ENCODE peak calls at places on chromosomes 7 and 10, in six cellular contexts. Y is sigmoid colon, G is hepatocyte, K is lung, N is BJ, E is GM12864. P is an unnamed sample.

GRCh38 chr10:17257466-17258321 is 29.7 kb downstream of the VIM start:
- DNase-seq in G (peak), Y (no peak), K (peak), N (no peak), E (peak), P (peak)

GRCh38 chr7:150406565-150407421 is 27.7 kb downstream of the ZNF775 start:
- DNase-seq in Y (peak), K (no peak), E (peak), N (no peak), G (peak), P (no peak)

GRCh38 chr7:144812379-144813283 is 23.2 kb downstream of the TPK1 start:
- DNase-seq in Y (no peak), N (no peak), G (no peak), E (no peak), K (no peak), P (no peak)

GRCh38 chr7:6453737-6454136 is 6.0 kb upstream of the DAGLB start:
- DNase-seq in K (no peak), E (no peak), N (peak), Y (peak), G (peak), P (no peak)

GRCh38 chr7:88337556-88337955 is 30.9 kb upstream of the STEAP4 start:
- DNase-seq in G (no peak), N (no peak), Y (no peak), E (no peak), K (no peak), P (no peak)

GRCh38 chr7:41809487-41810257 is 106.8 kb upstream of the INHBA start:
- DNase-seq in N (no peak), Y (no peak), K (no peak), E (no peak), G (no peak), P (peak)

GRCh38 chr7:119935418-119936025 is 337.5 kb upstream of the KCND2 start:
- DNase-seq in G (peak), Y (no peak), K (no peak), E (peak), N (no peak), P (peak)

GRCh38 chr7:135719688-135720087 is 8.3 kb downstream of the SLC13A4 start:
- DNase-seq in N (no peak), E (no peak), G (no peak), K (no peak), Y (no peak), P (no peak)

GRCh38 chr10:124612611-124613498 is 131.3 kb downstream of the FAM53B start:
- DNase-seq in Y (no peak), G (no peak), N (no peak), K (no peak), E (no peak), P (no peak)

GRCh38 chr10:22712959-22713852 is 1.2 kb downstream of the PIP4K2A start:
- DNase-seq in Y (no peak), G (peak), K (no peak), E (no peak), N (no peak), P (no peak)

GRCh38 chr10:43573250-43574034 is 974 bp downstream of the ZNF239 start:
- DNase-seq in K (no peak), G (no peak), N (no peak), Y (no peak), E (no peak), P (no peak)

GRCh38 chr10:6171891-6172354 is 30.8 kb upstream of the PFKFB3 start:
- DNase-seq in Y (peak), E (no peak), G (no peak), N (peak), K (peak), P (peak)

GRCh38 chr7:157690833-157691382 is 354.1 kb downstream of the DNAJB6 start:
- DNase-seq in E (no peak), G (no peak), Y (peak), K (no peak), N (peak), P (peak)

GRCh38 chr7:156220078-156220605 is 407.9 kb upstream of the SHH start:
- DNase-seq in K (no peak), Y (no peak), G (no peak), E (no peak), N (no peak), P (no peak)

GRCh38 chr10:88156341-88156740 is 292.9 kb downstream of the PTEN start:
- DNase-seq in G (no peak), K (no peak), Y (no peak), N (peak), E (no peak), P (no peak)

GRCh38 chr7:106774768-106775551 is 90.1 kb upstream of the PIK3CG start:
- DNase-seq in G (no peak), N (no peak), E (no peak), K (peak), Y (no peak), P (no peak)

GRCh38 chr7:44220046-44220720 is 19.4 kb downstream of the YKT6 start:
- DNase-seq in E (no peak), N (no peak), Y (peak), K (no peak), G (no peak), P (no peak)

GRCh38 chr7:52260046-52260665 is 775.3 kb upstream of the POM121L12 start:
- DNase-seq in Y (no peak), K (no peak), N (no peak), E (no peak), G (peak), P (no peak)

GRCh38 chr7:112414855-112415490 is 35.3 kb upstream of the IFRD1 start:
- DNase-seq in K (no peak), Y (no peak), E (no peak), G (peak), N (no peak), P (no peak)

GRCh38 chr7:47577351-47577919 is 4.5 kb downstream of the TNS3 start:
- DNase-seq in N (no peak), E (no peak), Y (no peak), K (no peak), G (no peak), P (no peak)

GRCh38 chr7:132065193-132065972 is 509.0 kb upstream of the PODXL start:
- DNase-seq in N (peak), E (no peak), K (peak), Y (peak), G (peak), P (peak)

GRCh38 chr7:81715984-81716588 is 53.8 kb downstream of the HGF start:
- DNase-seq in Y (no peak), N (no peak), G (peak), E (no peak), K (no peak), P (no peak)

GRCh38 chr10:131061221-131061620 is 250.3 kb downstream of the TCERG1L start:
- DNase-seq in E (no peak), N (no peak), K (no peak), G (no peak), Y (no peak), P (no peak)

GRCh38 chr7:124667312-124667711 is 98.3 kb downstream of the GPR37 start:
- DNase-seq in G (no peak), K (no peak), E (no peak), Y (no peak), N (no peak), P (no peak)

GRCh38 chr7:22442887-22443369 is 57.1 kb downstream of the STEAP1B start:
- DNase-seq in E (no peak), K (no peak), G (no peak), Y (no peak), N (no peak), P (no peak)

GRCh38 chr7:102289051-102289450 is 2.4 kb downstream of the SH2B2 start:
- DNase-seq in K (no peak), G (no peak), Y (no peak), E (peak), N (no peak), P (no peak)

GRCh38 chr7:132422502-132423101 is 153.7 kb downstream of the PLXNA4 start:
- DNase-seq in E (no peak), N (no peak), K (no peak), G (peak), Y (no peak), P (no peak)

GRCh38 chr7:74027683-74028320 is at the start of gene ELN:
- DNase-seq in E (no peak), G (peak), N (no peak), Y (peak), K (peak), P (peak)

GRCh38 chr7:154789404-154789803 is 213.5 kb downstream of the PAXIP1 start:
- DNase-seq in K (no peak), G (peak), Y (no peak), E (no peak), N (no peak), P (no peak)

GRCh38 chr10:101227765-101228681 is 1.2 kb downstream of the LBX1 start:
- DNase-seq in K (no peak), E (no peak), N (no peak), G (no peak), Y (no peak), P (no peak)

GRCh38 chr7:1843921-1844335 is 173.9 kb downstream of the ELFN1 start:
- DNase-seq in E (no peak), N (no peak), G (no peak), K (no peak), Y (peak), P (no peak)

GRCh38 chr7:73963252-73963822 is 64.6 kb upstream of the ELN start:
- DNase-seq in G (no peak), K (no peak), E (no peak), Y (no peak), N (no peak), P (no peak)

GRCh38 chr7:124250297-124251034 is 217.6 kb upstream of the TMEM229A start:
- DNase-seq in E (no peak), Y (no peak), G (no peak), N (no peak), K (no peak), P (no peak)

GRCh38 chr7:150923191-150923590 is 54.9 kb downstream of the KCNH2 start:
- DNase-seq in K (no peak), Y (no peak), E (no peak), N (no peak), G (no peak), P (no peak)

GRCh38 chr7:79681454-79681853 is 228.0 kb upstream of the MAGI2 start:
- DNase-seq in N (no peak), G (no peak), E (no peak), K (no peak), Y (no peak), P (no peak)

GRCh38 chr7:137840183-137840779 is 6.5 kb downstream of the DGKI start:
- DNase-seq in Y (no peak), N (no peak), K (no peak), E (no peak), G (no peak), P (no peak)

GRCh38 chr7:87874066-87874465 is 2.1 kb downstream of the SLC25A40 start:
- DNase-seq in G (no peak), E (no peak), N (no peak), K (no peak), Y (no peak), P (no peak)

GRCh38 chr7:157702311-157703023 is 365.7 kb downstream of the DNAJB6 start:
- DNase-seq in E (no peak), Y (peak), K (no peak), N (no peak), G (no peak), P (no peak)

GRCh38 chr10:50210876-50211275 is 40.4 kb downstream of the ASAH2 start:
- DNase-seq in E (no peak), G (no peak), K (no peak), N (no peak), Y (no peak), P (no peak)

GRCh38 chr10:36463390-36463789 is 662.0 kb upstream of the ANKRD30A start:
- DNase-seq in E (no peak), K (no peak), G (no peak), Y (no peak), N (no peak), P (no peak)

GRCh38 chr7:78607099-78607498 is 808.5 kb downstream of the PHTF2 start:
- DNase-seq in G (no peak), K (no peak), N (no peak), E (no peak), Y (no peak), P (no peak)
- TF ChIP-seq CTCF in G (peak), K (no peak), N (peak), E (peak), Y (no peak), P (no peak)

GRCh38 chr10:132973903-132974241 is 31.5 kb upstream of the CFAP46 start:
- DNase-seq in G (no peak), Y (peak), N (no peak), E (no peak), K (no peak), P (no peak)

GRCh38 chr10:132972149-132972985 is 30.0 kb upstream of the CFAP46 start:
- DNase-seq in G (no peak), E (no peak), Y (peak), N (no peak), K (no peak), P (no peak)

GRCh38 chr10:132972986-132973902 is 30.9 kb upstream of the CFAP46 start:
- DNase-seq in Y (peak), G (no peak), N (no peak), E (no peak), K (no peak), P (no peak)

GRCh38 chr10:132971448-132972148 is 29.2 kb upstream of the CFAP46 start:
- DNase-seq in E (no peak), K (no peak), Y (peak), N (no peak), G (no peak), P (no peak)

GRCh38 chr10:132970641-132971438 is 28.5 kb upstream of the CFAP46 start:
- DNase-seq in E (no peak), K (no peak), Y (peak), G (no peak), N (no peak), P (no peak)
- TF ChIP-seq CTCF in E (no peak), K (no peak), Y (no peak), G (no peak), N (no peak), P (no peak)

DNA sequence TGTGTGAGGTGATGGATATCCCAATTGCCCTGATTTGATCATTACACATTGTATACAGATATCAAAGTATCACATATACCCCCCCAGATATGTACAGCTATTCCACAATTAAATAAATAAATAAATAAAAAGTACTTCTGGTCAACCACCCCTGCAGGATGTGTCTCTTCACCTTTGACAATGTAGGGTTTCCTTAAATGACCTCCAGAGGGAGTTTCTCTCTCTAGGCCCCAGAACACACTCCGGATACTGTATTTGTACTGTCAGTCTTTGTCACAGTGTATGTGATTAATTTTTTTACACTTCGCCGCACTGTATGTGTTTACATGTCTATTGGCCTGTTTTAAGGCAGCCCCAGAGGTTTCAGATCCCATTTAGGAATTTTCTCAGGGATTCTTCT is 123.6 kb downstream of the ADCYAP1R1 start:
- DNase-seq in E (no peak), G (no peak), K (no peak), Y (no peak), N (no peak), P (no peak)
- TF ChIP-seq CTCF in E (peak), G (peak), K (no peak), Y (no peak), N (peak), P (no peak)

GRCh38 chr7:53397911-53398310 is 362.5 kb downstream of the POM121L12 start:
- DNase-seq in E (no peak), N (no peak), K (no peak), Y (no peak), G (no peak), P (no peak)

DNA sequence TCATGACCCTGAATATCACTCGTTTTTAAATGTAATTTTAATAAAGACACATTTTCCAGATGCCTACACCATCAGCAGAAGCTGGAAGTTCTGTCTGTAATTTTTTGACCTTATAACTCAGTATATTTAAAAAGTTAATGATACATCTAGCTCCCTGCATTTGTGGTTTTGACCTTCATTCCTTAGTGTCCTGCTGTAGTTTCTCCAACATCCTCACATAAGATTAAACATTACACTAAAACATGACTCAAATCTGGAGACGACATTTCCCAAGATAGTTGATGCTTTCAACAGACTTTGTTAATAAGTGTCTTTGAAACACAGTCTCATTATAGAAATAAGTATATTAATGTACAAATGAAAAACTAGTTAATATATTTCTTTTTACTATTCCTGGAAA is 363.1 kb downstream of the POM121L12 start:
- DNase-seq in G (no peak), N (no peak), Y (no peak), E (no peak), K (no peak), P (no peak)
- TF ChIP-seq CTCF in G (no peak), N (no peak), Y (no peak), E (no peak), K (no peak), P (no peak)

GRCh38 chr7:23679898-23680416 is at the start of gene FAM221A:
- DNase-seq in E (peak), K (peak), N (peak), Y (peak), G (peak), P (peak)
- TF ChIP-seq CTCF in E (peak), K (peak), N (peak), Y (peak), G (peak), P (peak)

GRCh38 chr10:15084502-15084922 is 4.1 kb downstream of the ACBD7 start:
- DNase-seq in K (peak), N (peak), Y (no peak), G (peak), E (no peak), P (peak)
- TF ChIP-seq CTCF in K (peak), N (peak), Y (no peak), G (no peak), E (no peak), P (peak)

GRCh38 chr7:105643384-105643783 is 62.1 kb upstream of the EFCAB10 start:
- DNase-seq in N (no peak), E (no peak), K (no peak), G (no peak), Y (peak), P (no peak)
- TF ChIP-seq CTCF in N (no peak), E (no peak), K (no peak), G (no peak), Y (no peak), P (no peak)

DNA sequence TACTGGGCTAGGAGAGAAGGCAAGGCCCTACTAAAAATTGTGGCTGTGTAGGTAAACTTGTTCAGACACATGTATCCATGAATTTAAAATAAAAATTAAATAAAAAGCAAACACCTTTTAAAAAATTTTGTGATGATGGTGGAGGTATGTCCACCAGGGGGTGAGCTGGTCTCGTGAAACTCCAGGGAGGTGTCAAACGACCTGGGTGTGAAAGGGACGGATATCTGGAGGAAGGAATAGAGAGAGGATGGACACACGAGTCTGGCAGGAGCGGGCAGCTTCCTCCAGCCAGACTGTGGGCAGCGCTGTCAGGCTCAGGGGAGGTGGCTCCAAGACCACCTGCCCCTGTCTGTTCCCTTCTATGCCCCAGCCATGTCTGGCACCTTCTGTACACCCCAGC is 34.8 kb upstream of the DMBT1 start:
- DNase-seq in G (peak), Y (no peak), K (peak), E (no peak), N (no peak), P (no peak)
- TF ChIP-seq CTCF in G (peak), Y (no peak), K (no peak), E (no peak), N (no peak), P (no peak)